ENCODE peak calls at places on chromosomes 3 and 15, in four cellular contexts. A, Z, D and K are unnamed samples.
A peak's percentile ranks its signal among the peaks of the same experiment; 100 is the strongest.

GRCh38 chr3:188950832-188951489 is 220.8 kb upstream of the TPRG1 start:
- DNase-seq in D (peak; percentile 75), Z (peak; percentile 61), A (peak; percentile 98), K (peak; percentile 86)

GRCh38 chr3:55591893-55592292 is 104.8 kb upstream of the WNT5A start:
- DNase-seq in A (peak; percentile 34), Z (no peak), D (no peak), K (no peak)

GRCh38 chr3:19250959-19251610 is 102.8 kb downstream of the KCNH8 start:
- DNase-seq in D (no peak), A (no peak), Z (no peak), K (no peak)

GRCh38 chr3:11074441-11074840 is 79.9 kb upstream of the HRH1 start:
- DNase-seq in D (no peak), A (no peak), Z (no peak), K (no peak)

GRCh38 chr3:135915206-135915605 is 50.3 kb upstream of the PPP2R3A start:
- DNase-seq in A (no peak), Z (no peak), D (no peak), K (no peak)

GRCh38 chr15:58870451-58870850 is 63.0 kb downstream of the SLTM start:
- DNase-seq in Z (no peak), D (no peak), A (no peak), K (no peak)

GRCh38 chr3:135325096-135325495 is 530.0 kb downstream of the EPHB1 start:
- DNase-seq in Z (no peak), D (no peak), A (no peak), K (no peak)

GRCh38 chr15:55407631-55407948 is 569 bp downstream of the CCPG1 start:
- DNase-seq in D (no peak), Z (no peak), A (peak; percentile 18), K (no peak)

GRCh38 chr3:123380261-123380660 is 68.6 kb downstream of the ADCY5 start:
- DNase-seq in D (no peak), A (no peak), Z (no peak), K (no peak)

GRCh38 chr3:29695201-29695904 is 414.5 kb downstream of the RBMS3 start:
- DNase-seq in Z (no peak), D (no peak), A (peak; percentile 73), K (peak; percentile 91)

GRCh38 chr3:16311960-16312451 is 47.0 kb downstream of the OXNAD1 start:
- DNase-seq in D (no peak), Z (peak; percentile 46), A (peak; percentile 51), K (no peak)

GRCh38 chr3:50297896-50298725 is 1.1 kb downstream of the HYAL3 start:
- DNase-seq in D (peak; percentile 53), Z (peak; percentile 16), A (no peak), K (no peak)

GRCh38 chr3:135982404-135982761 is 16.9 kb downstream of the PPP2R3A start:
- DNase-seq in Z (no peak), A (peak; percentile 39), D (no peak), K (no peak)

GRCh38 chr15:57306305-57306943 is 69.9 kb upstream of the CGNL1 start:
- DNase-seq in Z (peak; percentile 89), A (no peak), D (peak; percentile 91), K (no peak)

GRCh38 chr15:66065325-66065724 is 188.2 kb downstream of the MEGF11 start:
- DNase-seq in Z (no peak), A (no peak), D (no peak), K (no peak)

GRCh38 chr3:56889131-56889530 is 87.4 kb upstream of the ARHGEF3 start:
- DNase-seq in Z (no peak), D (no peak), A (no peak), K (no peak)

GRCh38 chr15:90650956-90651689 is 66.0 kb upstream of the BLM start:
- DNase-seq in D (no peak), Z (no peak), A (no peak), K (no peak)

GRCh38 chr3:46835059-46835458 is 28.2 kb downstream of the MYL3 start:
- DNase-seq in D (no peak), Z (no peak), A (no peak), K (no peak)

GRCh38 chr15:85689729-85690128 is 105.0 kb downstream of the KLHL25 start:
- DNase-seq in D (peak; percentile 60), Z (no peak), A (peak; percentile 64), K (no peak)

GRCh38 chr15:73985101-73985873 is 6.8 kb downstream of the STOML1 start:
- DNase-seq in Z (no peak), A (peak; percentile 60), D (no peak), K (no peak)

GRCh38 chr3:42982645-42983412 is 3.7 kb downstream of the GASK1A start:
- DNase-seq in D (no peak), A (no peak), Z (no peak), K (no peak)

GRCh38 chr3:138180375-138181029 is 5.8 kb upstream of the DBR1 start:
- DNase-seq in D (no peak), Z (no peak), A (peak; percentile 18), K (no peak)

GRCh38 chr15:48096813-48097212 is 24.0 kb upstream of the SLC24A5 start:
- DNase-seq in A (peak; percentile 84), Z (no peak), D (no peak), K (no peak)

GRCh38 chr3:186476044-186476468 is 68.1 kb downstream of the CRYGS start:
- DNase-seq in A (no peak), Z (no peak), D (no peak), K (no peak)

GRCh38 chr3:33317963-33318708 is 40.9 kb downstream of the FBXL2 start:
- DNase-seq in A (no peak), Z (no peak), D (no peak), K (no peak)

GRCh38 chr3:52893723-52894122 is 3.6 kb downstream of the STIMATE start:
- DNase-seq in D (no peak), A (no peak), Z (no peak), K (no peak)

GRCh38 chr3:52892290-52892624 is 5.1 kb downstream of the STIMATE start:
- DNase-seq in D (no peak), A (no peak), Z (no peak), K (no peak)

GRCh38 chr3:52891164-52891563 is 6.2 kb downstream of the STIMATE start:
- DNase-seq in D (peak; percentile 55), A (no peak), Z (no peak), K (no peak)

GRCh38 chr3:52891615-52892081 is 5.7 kb downstream of the STIMATE start:
- DNase-seq in Z (no peak), D (peak; percentile 58), A (no peak), K (peak; percentile 60)

DNA sequence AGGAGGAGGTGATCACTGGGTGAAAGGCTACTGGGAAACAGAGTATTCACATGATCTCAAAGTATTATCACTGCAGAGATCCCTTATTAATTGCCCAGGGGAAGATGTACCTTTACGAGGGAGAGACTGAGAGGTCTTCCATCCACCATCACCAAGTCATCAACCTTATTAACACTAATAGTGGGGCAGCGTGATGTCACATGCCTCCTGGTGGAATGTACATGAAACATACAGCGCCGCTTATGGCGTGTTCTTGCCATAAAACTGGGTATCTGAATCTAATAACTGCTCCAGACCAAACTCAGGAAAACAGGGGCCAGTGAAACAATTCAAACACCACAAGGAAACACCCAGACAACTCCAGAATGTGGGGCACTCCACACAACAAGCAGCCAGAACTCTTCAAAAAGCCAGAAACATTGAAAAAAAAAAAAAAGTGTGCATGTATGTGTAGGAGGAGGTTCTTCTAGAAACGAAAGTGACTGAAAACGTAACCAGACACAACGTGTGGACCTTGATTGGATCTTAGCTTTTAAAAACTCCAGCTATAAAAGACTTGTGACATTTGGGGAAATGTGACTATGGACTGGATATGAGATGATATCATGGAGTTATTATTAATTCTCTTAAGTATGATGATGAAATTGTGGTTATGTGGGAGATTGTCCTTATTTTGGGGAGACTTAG is 4.6 kb downstream of the STIMATE start:
- DNase-seq in D (no peak), Z (no peak), A (no peak), K (no peak)
- TF ChIP-seq CTCF in D (no peak), Z (no peak), A (no peak), K (no peak)

DNA sequence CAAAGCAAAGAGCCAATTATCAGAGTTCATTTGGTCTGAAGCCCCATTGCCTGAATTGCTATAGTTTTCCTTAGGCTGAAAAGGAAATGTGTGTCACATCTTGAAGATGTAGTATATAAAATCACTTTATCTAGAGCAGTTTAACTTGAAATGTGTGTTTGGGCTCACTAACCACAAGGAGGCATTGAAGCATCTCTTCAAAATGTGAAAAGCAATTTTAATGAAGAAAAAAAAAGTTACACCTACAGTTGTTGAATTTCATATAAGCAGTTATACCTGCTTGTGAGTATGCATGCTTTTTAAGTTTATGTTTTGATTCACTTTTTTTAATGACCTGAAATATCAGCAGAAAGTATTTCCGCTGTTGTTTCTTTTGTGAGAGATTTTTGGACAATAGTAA is 129.3 kb downstream of the IQCH start:
- DNase-seq in A (no peak), D (no peak), Z (no peak), K (no peak)
- TF ChIP-seq CTCF in A (peak; percentile 5), D (no peak), Z (no peak), K (peak; percentile 6)

GRCh38 chr3:79030157-79030556 is 737.6 kb downstream of the ROBO1 start:
- DNase-seq in A (no peak), D (no peak), Z (no peak), K (no peak)

GRCh38 chr3:79038057-79038456 is 729.7 kb downstream of the ROBO1 start:
- DNase-seq in D (no peak), Z (no peak), A (no peak), K (no peak)

GRCh38 chr3:79028916-79029315 is 738.9 kb downstream of the ROBO1 start:
- DNase-seq in Z (no peak), A (no peak), D (no peak), K (no peak)

GRCh38 chr3:79027593-79027992 is 740.2 kb downstream of the ROBO1 start:
- DNase-seq in Z (no peak), D (no peak), A (no peak), K (no peak)

DNA sequence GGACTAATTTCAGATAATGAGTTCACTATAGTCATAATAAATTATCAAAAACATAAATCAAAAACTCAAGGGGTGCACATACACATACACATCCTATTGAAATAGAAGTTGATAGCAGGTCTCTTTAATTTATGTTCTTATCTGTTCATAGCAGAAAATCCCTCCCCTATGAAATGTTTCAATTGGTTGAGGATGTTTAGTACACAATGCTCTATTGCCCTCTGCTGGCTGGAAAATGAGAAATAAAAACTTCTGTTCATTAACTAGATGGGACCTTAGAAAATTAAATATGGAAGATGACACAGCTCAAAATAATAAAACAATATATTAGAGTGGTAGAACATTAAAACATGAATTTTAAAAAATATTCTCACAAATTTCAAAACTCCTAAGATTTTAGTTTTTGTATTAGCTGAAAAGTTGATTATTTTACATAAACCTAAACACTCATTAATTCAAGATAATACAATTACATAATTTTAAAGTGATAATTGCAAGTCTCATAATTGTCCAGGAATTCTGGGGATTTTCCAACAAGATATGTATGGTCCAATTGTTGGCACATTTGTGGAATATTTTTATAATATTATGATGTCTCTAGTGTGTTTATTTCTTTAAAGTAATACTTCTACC is 735.0 kb downstream of the ROBO1 start:
- DNase-seq in D (no peak), A (peak; percentile 35), Z (no peak), K (no peak)
- TF ChIP-seq CTCF in D (peak; percentile 46), A (peak; percentile 63), Z (peak; percentile 67), K (peak; percentile 47)

DNA sequence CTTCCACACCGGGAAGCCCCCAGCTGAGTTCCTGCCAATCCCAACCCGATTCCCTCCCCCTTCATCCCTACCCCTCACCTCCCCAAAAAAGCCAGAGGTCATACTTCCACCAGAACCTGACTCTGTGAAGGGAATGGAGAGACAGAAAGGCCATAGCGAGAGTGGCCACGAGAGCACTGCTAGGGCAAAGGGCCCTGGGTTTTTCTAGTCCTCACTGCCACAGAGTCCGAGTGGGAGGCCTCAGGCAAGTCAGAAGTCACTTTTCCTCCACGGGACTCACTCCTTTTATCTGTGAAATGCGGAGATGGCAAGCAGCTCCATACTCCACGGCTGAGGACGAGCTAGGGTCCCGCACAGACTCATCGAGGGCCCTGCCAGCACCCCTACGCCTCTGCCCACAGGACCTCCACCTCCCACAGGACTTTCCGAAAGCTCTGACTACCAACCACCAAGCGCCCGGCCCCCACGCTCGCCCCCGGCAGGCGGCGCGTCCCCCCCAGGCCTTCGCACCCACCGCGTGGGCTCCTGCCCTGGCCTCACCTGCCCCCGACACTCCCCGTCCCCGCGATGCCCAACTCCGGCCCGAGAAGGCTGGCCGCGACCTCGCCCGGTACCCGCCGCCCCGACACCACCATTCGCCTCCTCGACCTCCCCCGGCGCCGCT is 794 bp downstream of the ATP13A3 start:
- DNase-seq in D (peak; percentile 66), A (no peak), Z (peak; percentile 31), K (no peak)
- TF ChIP-seq CTCF in D (peak; percentile 34), A (no peak), Z (peak; percentile 32), K (peak; percentile 19)